ENCODE peak calls at places on chromosomes 7 and 10, in ten cellular contexts. E is iPS-NIHi11, P is ureter, T is suprapubic skin, U is endothelial cell of umbilical vein, X is NCI-H526 treated with DMSO at 0.1 percent for 48 hours, O is cardiac fibroblast, C is LoVo, Q is Calu3, L is SJSA1. R is an unnamed sample.

GRCh38 chr10:128180843-128181242 is 54.6 kb upstream of the MKI67 start:
- DNase-seq in E (no peak), O (no peak), L (no peak), C (no peak), T (no peak), Q (no peak), P (no peak), U (no peak), X (no peak), R (peak)

GRCh38 chr7:4612939-4613841 is 68.9 kb upstream of the FOXK1 start:
- DNase-seq in U (peak), P (no peak), T (peak), Q (peak), L (no peak), O (peak), E (peak), C (no peak), X (no peak), R (no peak)

GRCh38 chr10:118031351-118032075 is 15.2 kb downstream of the RAB11FIP2 start:
- DNase-seq in Q (no peak), L (no peak), U (no peak), E (no peak), X (no peak), C (no peak), P (no peak), T (no peak), O (no peak), R (no peak)

GRCh38 chr7:88218836-88219605 is 817 bp downstream of the SRI start:
- DNase-seq in L (peak), O (peak), X (peak), U (peak), Q (peak), E (peak), P (peak), C (no peak), T (peak), R (peak)

GRCh38 chr7:137946015-137946414 is 55.9 kb downstream of the CREB3L2 start:
- DNase-seq in C (no peak), E (no peak), X (no peak), L (no peak), T (no peak), P (no peak), Q (no peak), O (no peak), U (no peak), R (no peak)

GRCh38 chr7:38870147-38870546 is 38.8 kb downstream of the VPS41 start:
- DNase-seq in U (no peak), L (no peak), C (no peak), E (no peak), X (no peak), P (no peak), O (peak), Q (no peak), T (no peak), R (no peak)

GRCh38 chr7:491292-491957 is 28.2 kb downstream of the PDGFA start:
- DNase-seq in C (no peak), E (no peak), P (no peak), T (peak), O (no peak), X (no peak), Q (no peak), L (no peak), U (no peak), R (no peak)

GRCh38 chr10:122565766-122566206 is 5.2 kb downstream of the DMBT1 start:
- DNase-seq in T (peak), P (peak), E (peak), L (no peak), C (peak), O (peak), Q (peak), X (peak), U (peak), R (peak)

GRCh38 chr10:1538531-1539061 is 198.7 kb downstream of the ADARB2 start:
- DNase-seq in P (no peak), Q (no peak), O (no peak), X (no peak), E (no peak), C (no peak), L (no peak), T (peak), U (no peak), R (no peak)

GRCh38 chr7:12643001-12643400 is 44.4 kb upstream of the ARL4A start:
- DNase-seq in L (no peak), P (no peak), U (no peak), C (no peak), Q (no peak), X (no peak), E (no peak), T (no peak), O (peak), R (no peak)

GRCh38 chr10:129305046-129305445 is 162.0 kb upstream of the MGMT start:
- DNase-seq in T (no peak), L (no peak), C (no peak), U (peak), O (peak), Q (no peak), E (no peak), P (no peak), X (no peak), R (no peak)

R was measured in activated CD4-positive, alpha-beta memory T cell treated with anti-CD3 and anti-CD28 coated beads for 36 hours.